ENCODE peak calls at places on chromosome 12, in eight cellular contexts. N, C, M, X, Y, O, V and P are unnamed samples.

GRCh38 chr12:88339254-88339949 is 197.3 kb downstream of the TMTC3 start:
- DNase-seq in N (peak; percentile 3), C (peak; percentile 42), M (no peak), X (no peak), Y (no peak), O (no peak), V (no peak), P (no peak)

GRCh38 chr12:91774471-91774921 is 371.1 kb downstream of the BTG1 start:
- DNase-seq in N (no peak), C (peak; percentile 7), M (no peak), X (peak; percentile 18), Y (no peak), O (no peak), V (no peak), P (no peak)

GRCh38 chr12:25301798-25302197 is 51.1 kb upstream of the KRAS start:
- DNase-seq in N (no peak), C (no peak), M (no peak), X (no peak), Y (no peak), O (no peak), V (no peak), P (no peak)

GRCh38 chr12:12364787-12365441 is 8.0 kb downstream of the BORCS5 start:
- DNase-seq in N (no peak), C (no peak), M (no peak), X (no peak), Y (no peak), O (no peak), V (no peak), P (no peak)

GRCh38 chr12:46342562-46343033 is 30.0 kb downstream of the SLC38A2 start:
- DNase-seq in N (peak; percentile 56), C (peak; percentile 23), M (peak; percentile 76), X (peak; percentile 60), Y (no peak), O (peak; percentile 64), V (no peak), P (peak; percentile 6)

GRCh38 chr12:120221576-120221900 is 20.6 kb upstream of the RPLP0 start:
- DNase-seq in N (no peak), C (no peak), M (no peak), X (no peak), Y (no peak), O (no peak), V (no peak), P (no peak)

GRCh38 chr12:1593232-1594044 is 943 bp downstream of the FBXL14 start:
- DNase-seq in N (no peak), C (no peak), M (peak; percentile 53), X (peak; percentile 81), Y (peak; percentile 44), O (peak; percentile 72), V (peak; percentile 48), P (peak; percentile 60)

GRCh38 chr12:104682790-104683279 is 226.1 kb downstream of the CHST11 start:
- DNase-seq in N (no peak), C (no peak), M (no peak), X (no peak), Y (no peak), O (no peak), V (no peak), P (no peak)

GRCh38 chr12:53355121-53355520 is 19.0 kb upstream of the SP7 start:
- DNase-seq in N (no peak), C (no peak), M (no peak), X (no peak), Y (no peak), O (no peak), V (no peak), P (no peak)

GRCh38 chr12:106284294-106285105 is 18.0 kb upstream of the TCP11L2 start:
- DNase-seq in N (no peak), C (no peak), M (no peak), X (no peak), Y (no peak), O (no peak), V (no peak), P (no peak)

GRCh38 chr12:34304546-34304945 is 282.2 kb downstream of the ALG10 start:
- DNase-seq in N (no peak), C (no peak), M (no peak), X (no peak), Y (no peak), O (no peak), V (no peak), P (no peak)

GRCh38 chr12:42759622-42760273 is 170.2 kb upstream of the PRICKLE1 start:
- DNase-seq in N (no peak), C (no peak), M (no peak), X (peak; percentile 83), Y (peak; percentile 73), O (peak; percentile 77), V (peak; percentile 71), P (peak; percentile 78)

GRCh38 chr12:3170423-3171194 is 93.4 kb downstream of the TSPAN9 start:
- DNase-seq in N (peak; percentile 67), C (peak; percentile 35), M (no peak), X (no peak), Y (no peak), O (no peak), V (no peak), P (no peak)

GRCh38 chr12:92952394-92952793 is 23.3 kb upstream of the EEA1 start:
- DNase-seq in N (no peak), C (no peak), M (no peak), X (no peak), Y (no peak), O (no peak), V (no peak), P (no peak)

GRCh38 chr12:57609781-57610552 is 1.3 kb upstream of the ARHGEF25 start:
- DNase-seq in N (no peak), C (no peak), M (peak; percentile 68), X (no peak), Y (no peak), O (no peak), V (peak; percentile 56), P (no peak)

GRCh38 chr12:6975297-6976032 is 4.8 kb downstream of the EMG1 start:
- DNase-seq in N (no peak), C (no peak), M (no peak), X (no peak), Y (no peak), O (no peak), V (no peak), P (no peak)

GRCh38 chr12:21502164-21502496 is 541 bp downstream of the GOLT1B start:
- DNase-seq in N (no peak), C (no peak), M (no peak), X (peak; percentile 44), Y (no peak), O (no peak), V (no peak), P (peak; percentile 42)

GRCh38 chr12:130953783-130954543 is at the start of gene ADGRD1:
- DNase-seq in N (no peak), C (no peak), M (peak; percentile 38), X (peak; percentile 60), Y (peak; percentile 86), O (peak; percentile 80), V (peak; percentile 71), P (peak; percentile 64)

GRCh38 chr12:10220398-10221077 is 7.9 kb downstream of the GABARAPL1 start:
- DNase-seq in N (no peak), C (no peak), M (no peak), X (peak; percentile 86), Y (peak; percentile 83), O (peak; percentile 89), V (peak; percentile 75), P (peak; percentile 43)

DNA sequence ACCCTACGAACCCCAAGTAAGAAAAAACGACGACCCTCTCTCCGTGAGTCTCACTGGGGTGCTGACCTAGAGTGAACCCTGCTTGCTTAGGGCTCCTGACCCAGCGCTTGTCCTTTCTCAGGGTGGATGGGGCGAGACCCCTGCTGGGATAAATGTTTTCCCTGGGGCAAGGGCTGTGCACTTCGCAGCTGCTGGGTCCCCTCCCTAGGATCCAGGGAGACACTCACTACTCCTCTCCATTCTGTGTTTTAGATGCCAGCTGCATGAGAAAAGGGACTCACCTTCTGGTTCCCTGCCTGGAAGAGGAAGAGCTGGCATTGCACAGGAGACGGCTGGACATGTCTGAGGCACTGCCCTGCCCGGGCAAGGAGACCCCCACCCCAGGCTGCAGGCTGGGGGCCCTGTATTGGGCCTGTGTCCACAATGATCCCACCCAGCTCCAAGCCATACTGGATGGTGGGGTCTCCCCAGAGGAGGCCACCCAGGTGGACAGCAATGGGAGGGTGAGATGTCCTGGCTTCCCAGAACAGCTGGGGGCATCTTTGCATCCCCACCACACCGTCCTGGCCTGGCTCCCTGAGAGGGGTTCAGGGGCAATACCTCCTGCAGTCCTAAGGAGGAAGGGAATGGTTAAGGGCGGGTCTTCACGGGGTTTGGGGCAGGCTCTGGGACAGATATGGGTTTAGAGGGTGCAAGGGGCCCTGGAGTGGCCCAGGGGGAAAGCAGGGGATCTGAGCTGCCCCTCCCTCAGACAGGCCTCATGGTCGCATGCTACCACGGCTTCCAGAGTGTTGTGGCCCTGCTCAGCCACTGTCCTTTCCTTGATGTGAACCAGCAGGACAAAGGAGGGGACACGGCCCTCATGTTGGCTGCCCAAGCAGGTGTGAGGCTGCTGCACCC is 663 bp downstream of the ANKRD33 start:
- DNase-seq in N (no peak), C (no peak), M (no peak), X (no peak), Y (peak; percentile 25), O (no peak), V (no peak), P (no peak)
- H3K4me3 ChIP-seq in N (no peak overlapping the region), C (no peak overlapping the region), M (peak overlapping the region; percentile 60), X (no peak overlapping the region), Y (no peak overlapping the region), O (no peak overlapping the region), V (no peak overlapping the region), P (no peak overlapping the region)

GRCh38 chr12:76542908-76543307 is 16.7 kb downstream of the OSBPL8 start:
- DNase-seq in N (no peak), C (no peak), M (no peak), X (no peak), Y (no peak), O (no peak), V (no peak), P (no peak)
- H3K4me1 ChIP-seq in N (no peaks in the 10 kb centered on the region), C (peaks cover 20% of the 10 kb centered on the region), M (peaks cover 62% of the 10 kb centered on the region), X (peaks cover 21% of the 10 kb centered on the region), Y (peaks cover 22% of the 10 kb centered on the region), O (peaks cover 2% of the 10 kb centered on the region), V (peaks cover 50% of the 10 kb centered on the region), P (peaks cover 9% of the 10 kb centered on the region)

GRCh38 chr12:123714302-123714627 is 2.1 kb downstream of the ATP6V0A2 start:
- DNase-seq in N (no peak), C (no peak), M (no peak), X (no peak), Y (no peak), O (peak; percentile 16), V (no peak), P (no peak)
- H3K4me3 ChIP-seq in N (no peak overlapping the region), C (no peak overlapping the region), M (peak overlapping the region; percentile 98), X (no peak overlapping the region), Y (no peak overlapping the region), O (no peak overlapping the region), V (peak overlapping the region; percentile 100), P (no peak overlapping the region)

DNA sequence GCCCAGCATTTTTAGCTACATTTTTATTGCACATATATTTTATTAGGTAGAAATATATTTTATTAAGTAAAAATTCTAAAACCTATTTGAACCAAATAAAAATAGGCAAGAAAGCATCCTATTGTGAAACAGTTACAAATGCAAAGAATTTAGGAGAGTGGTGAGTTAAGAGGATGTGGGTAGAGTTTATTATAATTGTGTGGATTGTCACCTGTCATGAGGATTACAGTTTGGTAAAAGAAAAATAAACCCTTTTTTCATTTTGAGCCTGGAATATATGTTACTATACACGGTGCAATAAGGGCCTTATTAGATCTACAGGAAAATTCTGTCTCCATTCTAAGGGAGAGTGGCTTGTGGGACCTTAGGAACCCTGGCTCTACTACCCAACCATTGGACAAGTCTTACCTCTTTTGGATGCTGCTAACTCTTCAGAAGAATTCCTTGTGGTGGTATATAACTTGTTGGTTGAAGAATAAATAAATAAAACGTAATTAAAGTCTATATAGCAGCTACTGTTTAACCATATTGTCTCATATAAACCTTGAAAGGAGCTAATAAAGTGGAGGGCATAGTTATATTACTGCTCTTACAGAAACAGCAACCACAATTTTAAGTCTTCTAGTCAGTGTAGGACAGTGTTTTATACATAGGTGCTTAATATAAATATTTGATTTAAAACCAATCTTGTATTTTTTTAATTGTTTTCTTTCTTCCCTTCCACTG is 67.8 kb downstream of the FGD4 start:
- DNase-seq in N (no peak), C (no peak), M (no peak), X (no peak), Y (no peak), O (no peak), V (no peak), P (no peak)
- H3K4me1 ChIP-seq in N (no peaks in the 10 kb centered on the region), C (no peaks in the 10 kb centered on the region), M (peaks cover 21% of the 10 kb centered on the region), X (peaks cover 7% of the 10 kb centered on the region), Y (peaks cover 10% of the 10 kb centered on the region), O (no peaks in the 10 kb centered on the region), V (peaks cover 33% of the 10 kb centered on the region), P (peaks cover 13% of the 10 kb centered on the region)